ENCODE peak calls at places on chromosomes 6 and 20, in four cellular contexts. One of them, this sample, is unnamed.

GRCh38 chr20:63831696-63832686 is 927 bp upstream of the ZBTB46 start:
- DNase-seq in HepG2: peak; percentile 64
- DNase-seq in SK-N-SH: peak; percentile 70
- DNase-seq in K562: peak; percentile 66
- DNase-seq in this sample: peak; percentile 64

GRCh38 chr20:38843346-38843745 is 37.8 kb downstream of the PPP1R16B start:
- DNase-seq in K562: no peak
- DNase-seq in SK-N-SH: no peak
- DNase-seq in HepG2: no peak
- DNase-seq in this sample: no peak

GRCh38 chr6:17945111-17945510 is 42.3 kb downstream of the KIF13A start:
- DNase-seq in K562: no peak
- DNase-seq in SK-N-SH: no peak
- DNase-seq in HepG2: no peak
- DNase-seq in this sample: no peak

GRCh38 chr6:30156262-30156599 is 4.8 kb downstream of the TRIM10 start:
- DNase-seq in HepG2: peak; percentile 49
- DNase-seq in K562: peak; percentile 56
- DNase-seq in SK-N-SH: no peak
- DNase-seq in this sample: no peak

GRCh38 chr6:125753218-125753936 is 3.9 kb downstream of the HEY2 start:
- DNase-seq in K562: no peak
- DNase-seq in HepG2: peak; percentile 33
- DNase-seq in SK-N-SH: no peak
- DNase-seq in this sample: no peak

GRCh38 chr6:43193929-43194328 is 11.9 kb downstream of the CUL9 start:
- DNase-seq in HepG2: no peak
- DNase-seq in K562: no peak
- DNase-seq in SK-N-SH: peak; percentile 38
- DNase-seq in this sample: no peak

GRCh38 chr6:86966271-86966670 is 28.9 kb downstream of the HTR1E start:
- DNase-seq in SK-N-SH: no peak
- DNase-seq in HepG2: no peak
- DNase-seq in K562: no peak
- DNase-seq in this sample: no peak

GRCh38 chr6:56607111-56607752 is 35.5 kb downstream of the DST start:
- DNase-seq in HepG2: no peak
- DNase-seq in SK-N-SH: no peak
- DNase-seq in K562: no peak
- DNase-seq in this sample: no peak

GRCh38 chr6:44151348-44152108 is 7.1 kb upstream of the CAPN11 start:
- DNase-seq in K562: peak; percentile 88
- DNase-seq in SK-N-SH: peak; percentile 93
- DNase-seq in HepG2: peak; percentile 39
- DNase-seq in this sample: peak; percentile 92

GRCh38 chr6:138757131-138757530 is 16.4 kb upstream of the CCDC28A start:
- DNase-seq in K562: no peak
- DNase-seq in HepG2: no peak
- DNase-seq in SK-N-SH: no peak
- DNase-seq in this sample: no peak

GRCh38 chr6:137883400-137883888 is 16.4 kb downstream of the TNFAIP3 start:
- DNase-seq in HepG2: no peak
- DNase-seq in SK-N-SH: no peak
- DNase-seq in K562: no peak
- DNase-seq in this sample: no peak

GRCh38 chr6:66403965-66404364 is 696.9 kb upstream of the EYS start:
- DNase-seq in SK-N-SH: no peak
- DNase-seq in K562: no peak
- DNase-seq in HepG2: no peak
- DNase-seq in this sample: no peak

GRCh38 chr20:64110411-64111068 is 3.2 kb upstream of the NPBWR2 start:
- DNase-seq in HepG2: no peak
- DNase-seq in K562: no peak
- DNase-seq in SK-N-SH: peak; percentile 33
- DNase-seq in this sample: peak; percentile 5

DNA sequence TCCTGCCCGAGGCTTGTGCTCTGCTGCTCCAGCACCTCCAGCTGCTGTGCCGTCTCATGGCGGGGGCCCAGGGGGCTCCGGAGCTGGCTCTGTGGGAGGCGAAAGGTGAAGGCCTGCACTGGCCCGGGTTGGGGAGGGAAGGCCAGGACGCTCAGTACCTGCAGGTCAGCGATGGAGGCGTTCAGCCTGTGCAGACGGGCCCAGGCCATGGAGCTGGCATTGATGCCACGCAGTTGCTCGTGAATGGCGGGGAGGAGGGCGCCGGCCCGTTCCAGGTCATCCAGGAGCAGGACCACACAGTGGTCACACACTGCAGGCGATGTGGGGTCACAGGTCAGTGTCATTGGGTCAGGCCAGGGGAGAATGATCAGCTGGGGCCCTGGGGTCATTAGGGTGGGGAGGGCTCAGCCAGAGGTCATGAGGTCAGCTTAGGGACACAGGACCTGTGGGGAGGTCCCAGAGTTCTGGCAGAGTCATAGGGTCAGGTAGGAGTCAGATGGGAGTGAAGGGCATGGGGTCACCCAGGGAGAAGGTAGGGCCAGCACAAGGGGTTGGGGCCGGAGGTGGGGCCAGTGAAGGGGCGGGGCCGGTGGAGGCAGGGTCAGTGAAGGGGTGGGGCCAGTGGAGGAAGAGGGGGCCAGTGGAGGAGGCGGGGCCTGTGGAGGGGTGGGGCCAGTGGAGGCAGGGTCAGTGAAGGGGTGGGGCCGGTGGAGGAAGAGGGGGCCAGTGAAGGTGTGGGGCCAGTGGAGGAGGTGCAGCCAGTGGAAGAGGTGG is 18.0 kb downstream of the ADRM1 start:
- DNase-seq in SK-N-SH: peak; percentile 82
- DNase-seq in HepG2: no peak
- DNase-seq in K562: peak; percentile 91
- DNase-seq in this sample: peak; percentile 73
- TF ChIP-seq MAX in SK-N-SH: no peak
- TF ChIP-seq MAX in HepG2: no peak
- TF ChIP-seq MAX in K562: no peak
- TF ChIP-seq MAX in this sample: no peak

DNA sequence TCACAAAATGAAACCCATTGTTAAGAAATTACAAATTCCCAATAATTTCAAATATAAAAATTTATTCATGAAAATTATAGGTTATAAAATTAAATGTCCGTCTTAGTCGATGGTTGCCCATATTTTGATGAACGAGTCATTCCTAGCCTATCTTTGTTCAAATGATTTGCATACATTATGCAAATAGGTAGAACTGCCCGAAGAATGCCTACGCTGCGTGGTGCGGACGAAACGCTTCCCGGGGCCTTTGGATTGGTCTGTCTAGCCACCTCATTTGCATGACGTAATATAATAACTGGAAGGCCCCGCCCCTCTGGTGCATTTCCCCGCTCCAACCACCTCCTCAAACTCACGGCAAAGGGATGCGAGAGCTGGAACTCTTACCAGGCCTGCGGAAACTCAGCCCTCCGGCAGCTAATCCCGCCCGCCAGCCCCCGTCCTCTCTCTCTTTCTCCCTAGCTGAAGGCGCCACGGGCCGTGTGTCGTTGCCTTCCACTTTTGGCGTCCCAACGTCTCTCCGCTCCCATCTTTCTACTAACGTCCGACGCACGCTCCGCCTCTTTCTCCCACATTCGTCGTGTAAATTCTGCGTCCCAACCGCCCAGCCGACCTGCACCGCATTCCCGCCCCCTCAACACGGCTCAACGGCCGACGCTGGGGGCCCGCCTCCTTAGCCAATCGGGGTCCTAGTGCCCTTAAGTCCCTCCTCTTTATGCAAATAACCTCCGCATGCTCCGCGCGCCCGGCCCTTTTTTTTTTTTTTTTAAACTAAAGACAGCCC is 520 bp upstream of the PRRC2A start:
- DNase-seq in HepG2: peak; percentile 99
- DNase-seq in SK-N-SH: peak; percentile 96
- DNase-seq in K562: peak; percentile 99
- DNase-seq in this sample: peak; percentile 97
- TF ChIP-seq CTCF in HepG2: no peak
- TF ChIP-seq CTCF in SK-N-SH: no peak
- TF ChIP-seq CTCF in K562: no peak
- TF ChIP-seq CTCF in this sample: no peak

GRCh38 chr20:23519556-23519955 is 28.6 kb downstream of the CST8 start:
- DNase-seq in SK-N-SH: no peak
- DNase-seq in K562: no peak
- DNase-seq in HepG2: no peak
- DNase-seq in this sample: no peak
- TF ChIP-seq FOXJ3 in SK-N-SH: no peak
- TF ChIP-seq FOXJ3 in K562: no peak
- TF ChIP-seq FOXJ3 in HepG2: no peak
- TF ChIP-seq FOXJ3 in this sample: no peak

GRCh38 chr6:140782941-140783340 is 1349.8 kb upstream of the GJE1 start:
- DNase-seq in SK-N-SH: no peak
- DNase-seq in K562: no peak
- DNase-seq in HepG2: no peak
- DNase-seq in this sample: no peak
- TF ChIP-seq MAX in SK-N-SH: no peak
- TF ChIP-seq MAX in K562: no peak
- TF ChIP-seq MAX in HepG2: no peak
- TF ChIP-seq MAX in this sample: no peak

GRCh38 chr6:167672738-167673137 is 154.0 kb upstream of the AFDN start:
- DNase-seq in SK-N-SH: no peak
- DNase-seq in K562: no peak
- DNase-seq in HepG2: no peak
- DNase-seq in this sample: no peak
- TF ChIP-seq CTCF in SK-N-SH: no peak
- TF ChIP-seq CTCF in K562: no peak
- TF ChIP-seq CTCF in HepG2: no peak
- TF ChIP-seq CTCF in this sample: no peak

GRCh38 chr6:140779341-140779740 is 1353.4 kb upstream of the GJE1 start:
- DNase-seq in HepG2: no peak
- DNase-seq in SK-N-SH: no peak
- DNase-seq in K562: no peak
- DNase-seq in this sample: no peak
- TF ChIP-seq FOXJ3 in HepG2: no peak
- TF ChIP-seq FOXJ3 in SK-N-SH: no peak
- TF ChIP-seq FOXJ3 in K562: no peak
- TF ChIP-seq FOXJ3 in this sample: no peak

GRCh38 chr20:11948809-11949208 is 31.1 kb downstream of the BTBD3 start:
- DNase-seq in SK-N-SH: no peak
- DNase-seq in HepG2: no peak
- DNase-seq in K562: no peak
- DNase-seq in this sample: no peak
- TF ChIP-seq MAX in SK-N-SH: no peak
- TF ChIP-seq MAX in HepG2: no peak
- TF ChIP-seq MAX in K562: no peak
- TF ChIP-seq MAX in this sample: no peak